ENCODE peak calls at places on chromosome X, in four cellular contexts. Y is SK-N-SH; S is CD4-positive, alpha-beta memory T cell; N is HCT116. K is an unnamed sample.

GRCh38 chrX:42714981-42715688 is 62.8 kb downstream of the PPP1R2C start:
- DNase-seq in Y (peak; percentile 25), S (peak; percentile 42), N (no peak), K (peak; percentile 77)

GRCh38 chrX:141468940-141469339 is 115.6 kb downstream of the SPANXA1 start:
- DNase-seq in Y (no peak), S (no peak), N (no peak), K (no peak)

GRCh38 chrX:35076061-35076460 is 133.5 kb downstream of the FAM47B start:
- DNase-seq in Y (no peak), S (no peak), N (no peak), K (no peak)

GRCh38 chrX:96707829-96708228 is 23.2 kb downstream of the DIAPH2 start:
- DNase-seq in Y (no peak), S (no peak), N (no peak), K (no peak)

GRCh38 chrX:104136241-104137019 is 20.4 kb downstream of the SLC25A53 start:
- DNase-seq in Y (peak; percentile 62), S (peak; percentile 61), N (peak; percentile 63), K (peak; percentile 94)

GRCh38 chrX:1205681-1206611 is 6.5 kb downstream of the CRLF2 start:
- DNase-seq in Y (peak; percentile 8), S (peak; percentile 67), N (peak; percentile 95), K (peak; percentile 44)

GRCh38 chrX:128619490-128619889 is 567.3 kb upstream of the ACTRT1 start:
- DNase-seq in Y (no peak), S (no peak), N (no peak), K (no peak)

GRCh38 chrX:134849390-134849789 is 141.4 kb upstream of the SMIM10 start:
- DNase-seq in Y (no peak), S (no peak), N (no peak), K (peak; percentile 19)

GRCh38 chrX:19683817-19684216 is 168.5 kb upstream of the MAP3K15 start:
- DNase-seq in Y (no peak), S (peak; percentile 19), N (no peak), K (no peak)

GRCh38 chrX:118448273-118448783 is 47.3 kb upstream of the DOCK11 start:
- DNase-seq in Y (no peak), S (no peak), N (no peak), K (no peak)

GRCh38 chrX:16807548-16807947 is 21.3 kb downstream of the TXLNG start:
- DNase-seq in Y (peak; percentile 23), S (no peak), N (no peak), K (peak; percentile 23)

GRCh38 chrX:103607385-103608304 is at the start of gene TCEAL3:
- DNase-seq in Y (peak; percentile 81), S (peak; percentile 38), N (no peak), K (peak; percentile 63)

GRCh38 chrX:42992199-42992943 is 214.4 kb upstream of the PPP1R2C start:
- DNase-seq in Y (no peak), S (no peak), N (no peak), K (no peak)

GRCh38 chrX:9465380-9466114 is 689 bp downstream of the TBL1X start:
- DNase-seq in Y (peak; percentile 50), S (peak; percentile 38), N (no peak), K (no peak)

GRCh38 chrX:114584434-114584943 is 603 bp downstream of the HTR2C start:
- DNase-seq in Y (peak; percentile 61), S (no peak), N (no peak), K (peak; percentile 8)

GRCh38 chrX:100615015-100615414 is 21.6 kb downstream of the TSPAN6 start:
- DNase-seq in Y (peak; percentile 37), S (no peak), N (peak; percentile 22), K (peak; percentile 46)

GRCh38 chrX:106933538-106933961 is 13.3 kb downstream of the CLDN2 start:
- DNase-seq in Y (peak; percentile 19), S (no peak), N (no peak), K (peak; percentile 59)
- H3K4me1 ChIP-seq in Y (peaks cover 2% of the 10 kb centered on the region), S (peaks cover 9% of the 10 kb centered on the region), N (peaks cover 28% of the 10 kb centered on the region), K (peaks cover 37% of the 10 kb centered on the region)

GRCh38 chrX:40143987-40144386 is 46.2 kb upstream of the BCOR start:
- DNase-seq in Y (no peak), S (no peak), N (no peak), K (no peak)
- H3K4me1 ChIP-seq in Y (peaks cover 25% of the 10 kb centered on the region), S (peaks cover 5% of the 10 kb centered on the region), N (peaks cover 77% of the 10 kb centered on the region), K (peaks cover 29% of the 10 kb centered on the region)

DNA sequence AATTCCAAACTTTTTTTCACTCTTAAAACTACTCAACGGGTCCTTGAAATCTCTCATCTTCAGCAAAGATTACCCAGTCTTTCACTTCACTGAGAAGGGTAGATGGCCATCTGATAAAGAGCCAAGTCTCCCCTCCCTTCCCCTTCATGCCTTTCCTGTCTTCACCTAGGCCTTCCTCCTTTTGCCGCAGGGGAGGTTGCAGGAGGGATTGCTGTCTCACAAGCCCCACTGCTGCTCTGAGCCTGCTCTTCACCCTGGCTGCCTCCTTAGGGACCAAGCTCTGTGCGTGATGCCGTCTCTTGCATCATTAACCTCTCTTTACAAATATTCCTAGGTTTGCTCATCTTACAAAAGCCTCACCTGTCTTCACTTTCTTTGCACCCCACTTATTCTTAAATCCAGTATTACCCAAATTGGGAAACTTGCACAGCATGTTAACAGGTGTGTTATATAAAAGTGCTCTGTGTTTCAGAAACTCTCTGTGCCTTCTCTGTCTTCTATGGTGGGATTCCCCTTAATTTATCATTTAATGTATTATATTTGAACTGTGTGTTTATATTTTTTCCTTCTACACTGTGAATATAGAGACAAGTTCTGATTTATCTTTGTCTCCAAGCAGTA is 3.8 kb downstream of the ZFX start:
- DNase-seq in Y (no peak), S (no peak), N (no peak), K (peak; percentile 35)
- H3K4me1 ChIP-seq in Y (peaks cover 29% of the 10 kb centered on the region), S (peaks cover 76% of the 10 kb centered on the region), N (peaks cover 19% of the 10 kb centered on the region), K (peaks cover 40% of the 10 kb centered on the region)

GRCh38 chrX:129779086-129779672 is 570 bp upstream of the SASH3 start:
- DNase-seq in Y (no peak), S (no peak), N (no peak), K (no peak)
- H3K4me1 ChIP-seq in Y (no peaks in the 10 kb centered on the region), S (peaks cover 70% of the 10 kb centered on the region), N (no peaks in the 10 kb centered on the region), K (no peaks in the 10 kb centered on the region)

DNA sequence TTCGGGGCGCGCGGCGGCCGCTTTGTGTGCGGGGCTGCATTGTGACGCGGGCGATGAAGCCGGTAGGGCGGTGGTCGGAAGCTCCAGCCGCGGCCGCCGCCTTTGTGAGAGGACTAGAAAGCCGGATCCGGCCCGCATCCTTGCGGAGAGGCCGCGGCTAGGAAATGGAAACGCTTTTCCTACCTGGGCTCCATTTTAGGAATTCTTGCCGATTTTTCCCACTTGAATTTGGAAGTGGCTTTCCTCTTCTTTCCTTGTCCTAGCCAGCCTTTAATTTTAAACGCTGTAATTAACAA is 708 bp downstream of the TMSB4X start:
- DNase-seq in Y (no peak), S (no peak), N (no peak), K (no peak)
- H3K4me1 ChIP-seq in Y (no peaks in the 10 kb centered on the region), S (peaks cover 26% of the 10 kb centered on the region), N (peaks cover 10% of the 10 kb centered on the region), K (no peaks in the 10 kb centered on the region)

DNA sequence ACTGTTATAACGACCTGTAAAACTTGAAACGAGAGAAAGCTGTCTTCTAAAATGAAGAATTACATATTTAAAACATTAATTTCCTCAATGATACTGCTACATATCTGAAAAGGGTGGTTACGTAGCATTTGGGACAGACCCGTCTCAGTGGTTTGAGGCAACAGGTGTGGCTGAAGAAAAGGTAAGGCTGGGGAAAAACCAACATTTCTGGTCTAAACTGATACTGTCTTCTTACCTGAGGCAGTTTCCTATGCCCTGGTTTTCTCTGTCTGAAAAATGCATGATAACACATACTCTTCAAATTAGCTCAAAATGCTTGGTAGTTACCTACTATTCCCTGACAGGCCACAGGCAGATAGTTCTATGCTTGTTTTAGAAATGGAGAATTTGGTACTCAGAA is 30.4 kb downstream of the PLS3 start:
- DNase-seq in Y (no peak), S (no peak), N (no peak), K (no peak)
- H3K4me1 ChIP-seq in Y (no peaks in the 10 kb centered on the region), S (no peaks in the 10 kb centered on the region), N (peaks cover 6% of the 10 kb centered on the region), K (peaks cover 41% of the 10 kb centered on the region)

DNA sequence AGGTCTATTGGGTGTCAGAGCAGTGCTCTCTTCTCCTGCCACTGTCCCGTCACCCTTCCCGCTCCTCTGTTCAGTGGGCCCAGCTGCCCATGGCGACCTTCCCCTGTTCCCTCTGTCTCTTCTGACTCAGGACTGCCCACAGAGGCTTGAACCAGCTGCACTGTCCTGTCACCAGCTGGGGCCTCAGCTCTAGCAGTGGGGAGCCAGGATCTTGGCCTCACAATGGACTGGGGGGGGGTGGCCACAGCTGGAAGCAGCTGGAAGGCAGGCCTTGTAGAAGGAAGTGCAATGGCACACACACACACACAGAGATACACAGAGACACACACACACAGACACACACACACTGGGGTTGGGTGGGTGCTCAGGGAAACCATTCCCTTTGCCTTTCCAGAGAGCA is 114.0 kb upstream of the PJA1 start:
- DNase-seq in Y (no peak), S (no peak), N (no peak), K (no peak)
- H3K4me1 ChIP-seq in Y (no peaks in the 10 kb centered on the region), S (no peaks in the 10 kb centered on the region), N (no peaks in the 10 kb centered on the region), K (peaks cover 18% of the 10 kb centered on the region)

GRCh38 chrX:110404376-110404775 is 45.7 kb downstream of the RTL9 start:
- DNase-seq in Y (no peak), S (no peak), N (no peak), K (no peak)
- H3K4me1 ChIP-seq in Y (no peaks in the 10 kb centered on the region), S (no peaks in the 10 kb centered on the region), N (peaks cover 8% of the 10 kb centered on the region), K (peaks cover 7% of the 10 kb centered on the region)

DNA sequence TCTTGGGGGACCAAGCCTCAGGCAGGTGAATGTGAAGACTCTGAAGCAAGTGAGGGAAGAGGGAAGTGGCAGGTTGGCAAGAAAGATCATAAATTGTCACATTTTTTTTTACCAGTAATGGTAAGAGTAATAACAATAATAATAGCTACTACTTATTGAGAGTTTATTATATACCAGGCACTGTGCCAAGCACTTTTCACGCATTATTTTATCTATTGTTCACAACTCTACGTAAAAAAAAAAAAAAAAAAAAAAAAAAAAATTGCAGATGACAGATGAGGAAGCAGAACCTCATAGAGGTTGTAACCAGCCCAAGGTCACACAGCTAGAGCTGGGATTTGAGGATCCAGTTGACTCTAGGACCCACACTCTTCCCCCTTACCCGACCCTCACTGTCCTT is 40.9 kb downstream of the TSC22D3 start:
- DNase-seq in Y (no peak), S (no peak), N (no peak), K (no peak)
- H3K4me1 ChIP-seq in Y (peaks cover 3% of the 10 kb centered on the region), S (peaks cover 9% of the 10 kb centered on the region), N (peaks cover 23% of the 10 kb centered on the region), K (peaks cover 46% of the 10 kb centered on the region)